ENCODE peak calls at places on chromosomes 5 and 9, in six cellular contexts. G is breast epithelium, F is HCT116, S is stomach, U is prostate gland, J is sigmoid colon. D is an unnamed sample.

GRCh38 chr5:55303238-55303690 is 4.2 kb downstream of the DHX29 start:
- DNase-seq in J (no peak), F (no peak), S (no peak), U (no peak), G (no peak), D (no peak)

GRCh38 chr5:7850533-7851239 is at the start of gene CFAP90:
- DNase-seq in J (no peak), F (no peak), G (peak), U (peak), S (peak), D (peak)

GRCh38 chr5:180689071-180689694 is 39.8 kb upstream of the FLT4 start:
- DNase-seq in F (no peak), U (no peak), S (no peak), G (no peak), J (no peak), D (no peak)

GRCh38 chr5:53095931-53096525 is 13.5 kb downstream of the MOCS2 start:
- DNase-seq in J (peak), F (peak), G (peak), S (peak), U (peak), D (no peak)

GRCh38 chr9:78973906-78974305 is 597.9 kb upstream of the TLE4 start:
- DNase-seq in U (no peak), F (no peak), G (no peak), J (no peak), S (no peak), D (no peak)

GRCh38 chr9:101791938-101792337 is 53.5 kb upstream of the GRIN3A start:
- DNase-seq in U (peak), J (no peak), S (no peak), G (no peak), F (peak), D (no peak)

GRCh38 chr5:102856374-102856748 is 101.3 kb downstream of the PAM start:
- DNase-seq in U (no peak), F (no peak), G (no peak), S (no peak), J (no peak), D (no peak)

GRCh38 chr5:32443541-32444190 is 874 bp downstream of the ZFR start:
- DNase-seq in G (peak), S (no peak), J (no peak), U (peak), F (no peak), D (peak)

GRCh38 chr9:112809351-112809848 is 58.8 kb downstream of the SNX30 start:
- DNase-seq in J (no peak), U (no peak), S (no peak), F (no peak), G (no peak), D (peak)

GRCh38 chr9:17776735-17777134 is 197.9 kb downstream of the SH3GL2 start:
- DNase-seq in J (no peak), F (no peak), G (no peak), S (peak), U (no peak), D (no peak)

GRCh38 chr5:149816661-149817060 is 86.6 kb downstream of the PPARGC1B start:
- DNase-seq in G (no peak), U (no peak), F (no peak), J (no peak), S (no peak), D (no peak)

GRCh38 chr9:88267283-88267682 is 121.0 kb upstream of the SPIN1 start:
- DNase-seq in U (no peak), F (no peak), G (no peak), S (no peak), J (no peak), D (no peak)

GRCh38 chr9:109248133-109248581 is 72.7 kb downstream of the EPB41L4B start:
- DNase-seq in G (no peak), S (no peak), U (no peak), F (no peak), J (no peak), D (no peak)

GRCh38 chr9:134134949-134135342 is 936 bp upstream of the WDR5 start:
- DNase-seq in G (no peak), J (no peak), U (no peak), S (no peak), F (no peak), D (no peak)

GRCh38 chr5:111975133-111975532 is 218.1 kb upstream of the NREP start:
- DNase-seq in G (no peak), J (no peak), F (no peak), U (no peak), S (no peak), D (no peak)

GRCh38 chr9:136346157-136346481 is 17.4 kb downstream of the DNLZ start:
- DNase-seq in G (no peak), S (no peak), F (no peak), J (no peak), U (no peak), D (no peak)

GRCh38 chr5:110846621-110847020 is 107.8 kb downstream of the SLC25A46 start:
- DNase-seq in J (no peak), G (no peak), F (no peak), U (no peak), S (no peak), D (no peak)

GRCh38 chr5:136276946-136277345 is 84.0 kb upstream of the SMIM32 start:
- DNase-seq in S (no peak), U (no peak), F (no peak), G (no peak), J (no peak), D (no peak)

GRCh38 chr9:126641118-126641851 is 27.6 kb downstream of the LMX1B start:
- DNase-seq in S (no peak), G (no peak), J (no peak), F (no peak), U (no peak), D (no peak)

GRCh38 chr5:82796643-82797416 is 280.4 kb downstream of the TMEM167A start:
- DNase-seq in G (no peak), S (no peak), F (no peak), U (no peak), J (no peak), D (no peak)

GRCh38 chr9:15485836-15486678 is 24.7 kb downstream of the PSIP1 start:
- DNase-seq in F (no peak), J (no peak), U (no peak), G (no peak), S (no peak), D (no peak)

GRCh38 chr5:119177226-119177625 is 106.3 kb downstream of the DMXL1 start:
- DNase-seq in J (no peak), U (no peak), G (no peak), S (no peak), F (no peak), D (no peak)

GRCh38 chr5:173281910-173282309 is 46.3 kb downstream of the STC2 start:
- DNase-seq in U (no peak), F (no peak), S (no peak), G (no peak), J (no peak), D (no peak)

GRCh38 chr5:19179561-19179960 is 808.4 kb downstream of the CDH18 start:
- DNase-seq in J (no peak), U (no peak), S (no peak), F (no peak), G (no peak), D (no peak)

GRCh38 chr5:72784129-72784528 is 32.3 kb upstream of the TNPO1 start:
- DNase-seq in J (no peak), U (no peak), S (no peak), G (no peak), F (no peak), D (no peak)

GRCh38 chr5:170248635-170249227 is 15.9 kb downstream of the C5orf58 start:
- DNase-seq in F (no peak), J (no peak), S (no peak), G (no peak), U (no peak), D (no peak)

GRCh38 chr9:42852133-42852532 is 668.7 kb downstream of the SPATA31A6 start:
- DNase-seq in F (no peak), S (no peak), U (no peak), G (no peak), J (no peak), D (no peak)

GRCh38 chr5:171646338-171647042 is 139.1 kb upstream of the SMIM23 start:
- DNase-seq in S (no peak), F (no peak), J (no peak), U (no peak), G (no peak), D (no peak)

GRCh38 chr9:14542071-14542470 is 151.2 kb downstream of the ZDHHC21 start:
- DNase-seq in F (no peak), J (no peak), S (no peak), G (no peak), U (no peak), D (no peak)

GRCh38 chr9:89491688-89492087 is 6.2 kb downstream of the SEMA4D start:
- DNase-seq in S (peak), U (no peak), F (no peak), G (no peak), J (no peak), D (no peak)

GRCh38 chr9:77883846-77884771 is 147.5 kb downstream of the GNAQ start:
- DNase-seq in G (no peak), S (no peak), F (no peak), U (no peak), J (no peak), D (no peak)

DNA sequence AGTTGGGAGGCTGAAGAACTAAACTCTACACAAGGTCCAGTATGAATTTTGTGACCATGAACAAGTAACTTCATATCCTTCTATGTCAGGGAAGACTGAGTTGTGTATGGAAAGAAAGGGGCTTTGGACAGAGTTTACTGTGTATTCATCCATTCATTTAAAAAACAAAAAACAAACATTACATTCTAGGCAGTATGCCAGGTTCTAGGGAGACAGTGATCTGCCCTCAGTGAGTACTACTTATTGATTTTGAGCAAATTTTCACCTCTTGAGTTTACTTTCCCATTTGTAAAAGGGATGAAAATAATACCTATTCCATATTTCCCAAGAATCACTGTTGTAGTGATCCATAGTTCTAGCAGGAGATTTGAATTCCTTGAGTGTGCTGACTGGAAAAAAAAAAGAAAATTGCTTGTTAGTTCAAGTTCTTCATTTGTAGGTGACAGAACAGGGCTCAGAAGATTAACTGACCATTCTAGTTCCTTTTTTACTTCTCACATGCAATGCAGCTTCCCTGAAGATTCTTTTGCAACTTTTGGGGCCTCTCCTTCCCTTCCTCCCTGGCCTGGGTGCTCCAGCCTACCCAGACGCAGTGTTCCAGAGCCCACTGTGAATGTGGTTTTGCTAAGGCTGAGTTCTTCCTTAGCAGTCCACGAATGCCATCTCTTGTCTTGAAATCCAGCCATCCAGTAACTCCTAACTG is 2.6 kb upstream of the GAPVD1 start:
- DNase-seq in J (no peak), F (no peak), U (no peak), G (no peak), S (no peak), D (no peak)
- TF ChIP-seq POLR2AphosphoS5 in J (no peak), F (no peak), U (no peak), G (no peak), S (no peak), D (peak)

DNA sequence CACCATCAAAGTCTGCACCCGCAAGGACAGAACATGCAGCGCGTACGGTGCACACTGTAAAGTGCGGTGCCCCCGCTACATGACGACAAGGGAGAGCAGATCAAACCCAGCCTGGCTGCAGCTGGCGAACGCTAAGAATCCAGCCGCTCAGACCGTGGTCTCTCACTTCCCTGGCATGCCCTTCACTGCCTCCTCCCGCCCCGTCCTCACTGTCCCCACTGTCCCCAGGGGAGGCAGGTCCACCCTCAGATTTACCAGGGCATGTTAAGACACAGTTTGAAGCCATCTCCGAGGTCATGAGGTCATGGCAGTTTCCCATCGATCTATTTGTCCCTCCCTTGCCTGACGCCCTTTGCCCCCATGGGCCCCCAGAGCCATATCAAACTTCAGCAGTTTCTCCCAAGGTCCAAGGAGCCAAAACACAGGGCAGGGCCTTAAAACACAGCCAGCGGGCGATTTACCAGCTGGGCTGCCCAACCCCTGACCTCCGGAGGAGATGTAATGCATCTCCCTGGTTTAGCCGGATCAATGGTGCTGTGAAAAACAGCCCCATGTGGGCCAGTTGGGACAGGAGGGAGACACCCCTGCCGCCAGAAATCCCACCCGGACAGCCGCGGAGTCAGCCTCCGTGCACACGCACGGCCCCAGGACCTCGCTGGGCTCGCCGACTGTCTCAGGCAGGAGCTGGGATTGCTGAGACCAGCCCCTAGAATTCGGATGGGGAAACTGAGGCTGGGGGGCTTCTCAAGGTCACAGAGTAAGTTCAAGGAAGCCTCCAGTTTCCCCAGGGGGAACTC is 52.3 kb upstream of the FUBP3 start:
- DNase-seq in F (no peak), U (no peak), G (no peak), J (no peak), S (no peak), D (no peak)
- H3K4me3 ChIP-seq in F (no peak), U (no peak), G (no peak), J (no peak), S (no peak), D (no peak)

GRCh38 chr5:9514968-9515367 is 30.9 kb downstream of the SEMA5A start:
- DNase-seq in S (no peak), J (no peak), F (no peak), G (no peak), U (no peak), D (no peak)

GRCh38 chr5:9513825-9514224 is 32.0 kb downstream of the SEMA5A start:
- DNase-seq in U (no peak), F (no peak), J (no peak), S (no peak), G (no peak), D (no peak)

GRCh38 chr5:9519537-9519936 is 26.3 kb downstream of the SEMA5A start:
- DNase-seq in G (no peak), S (no peak), F (no peak), U (no peak), J (no peak), D (no peak)

GRCh38 chr5:9515451-9515850 is 30.4 kb downstream of the SEMA5A start:
- DNase-seq in S (no peak), G (no peak), U (no peak), J (no peak), F (no peak), D (no peak)

DNA sequence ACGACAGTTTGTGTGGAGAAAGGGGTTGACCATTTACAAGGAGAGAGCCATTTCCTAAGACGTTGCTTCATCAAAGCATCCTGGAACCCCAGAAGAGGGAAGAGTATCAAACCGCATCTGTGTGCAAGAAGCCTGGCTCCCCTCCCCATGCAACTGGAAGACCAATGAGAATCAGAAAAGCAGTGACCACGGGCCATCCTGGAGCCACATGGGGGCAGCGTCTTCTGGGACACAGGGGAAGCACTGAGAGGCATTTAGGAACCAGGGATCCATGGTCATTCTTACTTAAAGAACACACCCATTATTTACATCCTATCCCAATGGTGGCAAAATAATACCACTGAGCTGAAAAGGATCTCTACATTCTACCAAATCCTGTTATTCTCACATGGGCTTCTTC is 29.3 kb downstream of the SEMA5A start:
- DNase-seq in S (no peak), U (no peak), F (no peak), J (no peak), G (no peak), D (no peak)
- TF ChIP-seq CTCF in S (no peak), U (no peak), F (no peak), J (no peak), G (no peak), D (no peak)

GRCh38 chr9:33294670-33295432 is 4.5 kb downstream of the NFX1 start:
- DNase-seq in G (no peak), J (no peak), S (no peak), F (no peak), U (no peak), D (no peak)
- TF ChIP-seq POLR2AphosphoS5 in G (no peak), J (no peak), S (no peak), F (no peak), U (no peak), D (no peak)

GRCh38 chr5:143117821-143118220 is 285.7 kb downstream of the NR3C1 start:
- DNase-seq in U (no peak), G (no peak), F (no peak), J (no peak), S (no peak), D (no peak)

GRCh38 chr5:143119301-143119769 is 284.2 kb downstream of the NR3C1 start:
- DNase-seq in U (no peak), J (no peak), G (no peak), F (no peak), S (no peak), D (no peak)

GRCh38 chr5:143116817-143117216 is 286.7 kb downstream of the NR3C1 start:
- DNase-seq in U (no peak), G (no peak), F (no peak), S (no peak), J (no peak), D (no peak)

GRCh38 chr5:143119881-143120341 is 283.6 kb downstream of the NR3C1 start:
- DNase-seq in J (no peak), F (no peak), G (no peak), U (no peak), S (no peak), D (no peak)

GRCh38 chr5:143118222-143118621 is 285.3 kb downstream of the NR3C1 start:
- DNase-seq in J (no peak), S (no peak), F (no peak), U (no peak), G (no peak), D (peak)
- H3K4me3 ChIP-seq in J (no peak), S (no peak), F (no peak), U (no peak), G (no peak), D (peak)

DNA sequence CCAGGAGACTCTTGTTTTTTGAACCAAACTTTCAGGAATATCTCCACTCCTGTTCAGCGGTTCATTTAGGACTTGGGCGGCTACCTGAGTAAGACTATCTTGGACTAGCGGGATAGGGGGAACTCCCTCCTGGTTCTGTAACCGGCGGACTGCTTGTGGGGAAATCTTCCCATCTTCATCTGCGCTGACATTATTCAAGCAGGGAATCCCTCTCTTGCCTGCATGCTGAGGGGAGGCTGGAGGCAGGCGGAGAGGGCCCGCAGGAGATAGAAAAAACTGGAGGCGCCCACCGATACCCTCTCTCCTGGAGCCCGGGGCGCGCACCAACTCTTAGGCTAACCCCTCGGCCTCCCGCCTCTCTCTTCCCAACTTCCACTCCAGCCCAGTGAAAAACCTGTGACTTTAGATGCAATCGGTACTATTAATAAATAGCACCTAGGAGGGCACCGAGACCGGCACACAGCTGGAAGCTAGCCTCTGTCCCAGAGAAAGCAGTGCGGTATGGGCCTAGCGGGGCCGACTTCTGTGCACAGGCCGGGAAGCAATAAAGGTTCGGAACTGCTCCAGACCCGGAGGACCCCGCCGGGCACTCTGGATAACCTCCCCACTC is 1.7 kb downstream of the EFNA5 start:
- DNase-seq in G (no peak), J (no peak), U (peak), F (no peak), S (peak), D (no peak)
- TF ChIP-seq CTCF in G (no peak), J (no peak), U (no peak), F (no peak), S (no peak), D (no peak)

GRCh38 chr5:120297621-120298020 is 166.5 kb upstream of the PRR16 start:
- DNase-seq in J (no peak), S (no peak), U (no peak), G (no peak), F (no peak), D (no peak)
- TF ChIP-seq POLR2AphosphoS5 in J (no peak), S (no peak), U (no peak), G (no peak), F (no peak), D (no peak)

D was measured in spleen.